ENCODE peak calls at places on chromosomes 2 and 18, in eight cellular contexts. J is HCT116, I is transverse colon, U is K562, Q is H1, A is breast epithelium, S is GM23338, T is GM12878. C is an unnamed sample. For H3K27me3, the result is how much of the 10 kb centered on the place peaks cover.

GRCh38 chr2:16257001-16257724 is 316.8 kb downstream of the MYCN start:
- DNase-seq in S (no peak), J (no peak), T (no peak), I (no peak), A (no peak), Q (no peak), U (no peak), C (no peak)

GRCh38 chr2:2320486-2321249 is 10.4 kb downstream of the MYT1L start:
- DNase-seq in J (no peak), A (no peak), Q (no peak), T (no peak), I (no peak), S (no peak), U (no peak), C (no peak)

GRCh38 chr2:62206024-62206423 is 10.1 kb downstream of the B3GNT2 start:
- DNase-seq in Q (no peak), A (no peak), U (no peak), I (no peak), T (no peak), J (no peak), S (no peak), C (no peak)

GRCh38 chr2:195535911-195536522 is 121.0 kb upstream of the SLC39A10 start:
- DNase-seq in J (no peak), T (peak), Q (no peak), U (peak), A (no peak), I (peak), S (no peak), C (peak)

GRCh38 chr2:229443869-229444268 is 172.8 kb upstream of the PID1 start:
- DNase-seq in U (no peak), J (no peak), A (no peak), S (no peak), Q (no peak), I (no peak), T (no peak), C (no peak)

GRCh38 chr2:44324971-44325426 is 36.3 kb downstream of the PREPL start:
- DNase-seq in U (peak), A (no peak), I (no peak), T (no peak), Q (no peak), S (no peak), J (no peak), C (no peak)

GRCh38 chr2:205675861-205676516 is 6.3 kb upstream of the NRP2 start:
- DNase-seq in T (no peak), U (peak), I (no peak), S (peak), Q (no peak), A (no peak), J (peak), C (peak)

GRCh38 chr2:40227200-40227599 is 224.7 kb downstream of the SLC8A1 start:
- DNase-seq in A (no peak), Q (no peak), S (no peak), U (no peak), J (no peak), I (no peak), T (no peak), C (no peak)

GRCh38 chr2:202071107-202071506 is 1.9 kb upstream of the KIAA2012 start:
- DNase-seq in A (no peak), J (no peak), I (no peak), T (no peak), U (no peak), S (no peak), Q (no peak), C (no peak)

GRCh38 chr18:79366177-79367094 is 29.3 kb upstream of the NFATC1 start:
- DNase-seq in I (no peak), U (no peak), J (no peak), T (no peak), S (no peak), Q (no peak), A (no peak), C (no peak)

GRCh38 chr2:128026422-128027277 is 1.2 kb downstream of the SAP130 start:
- DNase-seq in I (no peak), S (peak), U (no peak), J (no peak), T (no peak), A (no peak), Q (no peak), C (no peak)

GRCh38 chr18:10727477-10727876 is 201.7 kb downstream of the NAPG start:
- DNase-seq in I (no peak), A (no peak), T (no peak), Q (no peak), U (no peak), S (no peak), J (no peak), C (no peak)

GRCh38 chr2:173760553-173760952 is 204.6 kb downstream of the SP3 start:
- DNase-seq in U (no peak), A (no peak), T (no peak), I (no peak), Q (no peak), S (no peak), J (no peak), C (no peak)

GRCh38 chr2:159199751-159200465 is 86.6 kb downstream of the WDSUB1 start:
- DNase-seq in J (no peak), A (no peak), T (no peak), U (no peak), Q (no peak), S (no peak), I (no peak), C (no peak)

GRCh38 chr2:12928197-12928596 is 211.5 kb downstream of the TRIB2 start:
- DNase-seq in I (no peak), Q (no peak), T (no peak), J (no peak), A (no peak), S (no peak), U (peak), C (no peak)

GRCh38 chr2:229153946-229154345 is 117.1 kb downstream of the PID1 start:
- DNase-seq in T (no peak), I (no peak), J (no peak), U (no peak), Q (no peak), S (no peak), A (no peak), C (no peak)

GRCh38 chr18:62576858-62577512 is 54.2 kb downstream of the ZCCHC2 start:
- DNase-seq in S (no peak), A (no peak), I (no peak), Q (no peak), T (no peak), U (no peak), J (no peak), C (no peak)

GRCh38 chr18:25830787-25831186 is 259.6 kb downstream of the SS18 start:
- DNase-seq in S (no peak), I (no peak), A (no peak), U (no peak), T (no peak), Q (no peak), J (no peak), C (no peak)

GRCh38 chr18:38801640-38802039 is 1236.0 kb upstream of the CELF4 start:
- DNase-seq in S (peak), J (no peak), Q (no peak), T (no peak), U (no peak), A (no peak), I (no peak), C (no peak)

GRCh38 chr2:216742411-216742810 is 47.1 kb upstream of the IGFBP5 start:
- DNase-seq in T (no peak), A (no peak), Q (no peak), J (no peak), U (no peak), I (no peak), S (no peak), C (no peak)

GRCh38 chr2:188949046-188949818 is 24.9 kb upstream of the COL3A1 start:
- DNase-seq in I (no peak), A (no peak), Q (no peak), T (no peak), U (no peak), J (no peak), S (peak), C (no peak)

GRCh38 chr2:199804831-199805230 is 46.2 kb downstream of the FTCDNL1 start:
- DNase-seq in S (peak), A (no peak), U (no peak), T (no peak), I (no peak), Q (no peak), J (no peak), C (no peak)

GRCh38 chr2:1143129-1143528 is 192.5 kb downstream of the SNTG2 start:
- DNase-seq in J (no peak), S (no peak), Q (no peak), I (no peak), A (no peak), U (no peak), T (no peak), C (no peak)

GRCh38 chr2:109136542-109136941 is 7.5 kb downstream of the SH3RF3 start:
- DNase-seq in U (no peak), T (no peak), J (no peak), Q (no peak), I (no peak), S (no peak), A (no peak), C (no peak)

GRCh38 chr2:157261199-157261782 is 3.8 kb downstream of the GALNT5 start:
- DNase-seq in A (no peak), S (no peak), T (no peak), J (peak), U (peak), I (peak), Q (no peak), C (no peak)

GRCh38 chr2:5657216-5657615 is 35.0 kb upstream of the SOX11 start:
- DNase-seq in Q (no peak), J (no peak), U (no peak), S (no peak), I (no peak), A (no peak), T (no peak), C (no peak)

GRCh38 chr2:27832396-27832795 is 57.8 kb downstream of the RBKS start:
- DNase-seq in U (no peak), I (no peak), T (no peak), S (no peak), J (no peak), A (no peak), Q (no peak), C (no peak)

GRCh38 chr2:162795312-162795711 is 43.3 kb downstream of the KCNH7 start:
- DNase-seq in T (no peak), Q (no peak), A (no peak), I (peak), J (no peak), S (peak), U (no peak), C (no peak)

GRCh38 chr2:232966122-232966521 is 46.9 kb downstream of the NGEF start:
- DNase-seq in S (peak), I (no peak), T (no peak), J (no peak), A (no peak), U (no peak), Q (peak), C (no peak)

GRCh38 chr2:20132990-20133535 is 81.6 kb upstream of the LAPTM4A start:
- DNase-seq in Q (no peak), A (no peak), S (no peak), I (no peak), J (no peak), U (no peak), T (no peak), C (no peak)

GRCh38 chr2:241680827-241681599 is 5.6 kb downstream of the DTYMK start:
- DNase-seq in S (no peak), A (no peak), U (no peak), J (no peak), Q (no peak), T (no peak), I (no peak), C (no peak)

GRCh38 chr2:32452338-32453064 is 95.7 kb downstream of the BIRC6 start:
- DNase-seq in U (no peak), J (no peak), I (no peak), T (no peak), Q (no peak), S (no peak), A (no peak), C (no peak)

GRCh38 chr2:106282816-106283215 is 88.7 kb upstream of the UXS1 start:
- DNase-seq in U (no peak), A (no peak), T (no peak), Q (no peak), J (no peak), I (no peak), S (no peak), C (no peak)

GRCh38 chr2:106280653-106281202 is 86.6 kb upstream of the UXS1 start:
- DNase-seq in A (no peak), U (no peak), S (peak), J (no peak), T (no peak), Q (no peak), I (no peak), C (no peak)

GRCh38 chr2:106277426-106277825 is 83.3 kb upstream of the UXS1 start:
- DNase-seq in I (no peak), U (no peak), S (no peak), A (no peak), Q (no peak), J (no peak), T (no peak), C (no peak)

GRCh38 chr2:106278477-106278876 is 84.4 kb upstream of the UXS1 start:
- DNase-seq in U (no peak), S (no peak), I (no peak), Q (no peak), T (no peak), A (no peak), J (no peak), C (no peak)

DNA sequence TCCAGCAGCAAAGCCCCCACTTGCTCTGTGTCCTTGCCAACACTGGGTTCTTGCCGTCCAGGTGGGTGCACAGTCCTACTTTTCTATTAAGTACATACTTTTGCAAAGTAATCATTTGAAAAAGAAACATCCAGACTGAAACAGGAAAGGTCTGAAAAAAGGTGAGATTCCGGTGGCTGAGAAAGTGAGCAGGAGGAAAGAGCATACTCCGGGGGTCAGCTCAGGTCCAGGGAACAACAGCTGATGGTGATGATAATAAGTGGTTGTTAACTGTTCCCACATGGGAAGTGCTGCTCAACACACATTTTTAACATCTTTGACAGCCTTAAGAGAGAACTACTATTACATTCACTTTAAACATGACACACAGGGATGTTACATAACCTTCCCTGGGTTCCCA is 86.1 kb upstream of the UXS1 start:
- DNase-seq in U (no peak), I (no peak), J (no peak), S (no peak), A (no peak), Q (no peak), T (no peak), C (no peak)
- H3K27me3 ChIP-seq in U (half or more), I (under half), J (under half), S (under half), A (under half), Q (under half), T (under half), C (under half)

GRCh38 chr2:182666674-182667320 is 49.3 kb upstream of the DNAJC10 start:
- DNase-seq in S (peak), T (no peak), A (no peak), J (peak), Q (no peak), U (peak), I (no peak), C (peak)
- TF ChIP-seq CTCF in S (peak), T (peak), A (peak), J (peak), Q (no peak), U (peak), I (peak), C (peak)

GRCh38 chr18:50307738-50308470 is 20.4 kb upstream of the CXXC1 start:
- DNase-seq in Q (peak), A (peak), T (peak), I (peak), U (peak), J (no peak), S (peak), C (peak)
- TF ChIP-seq POLR2AphosphoS5 in Q (no peak), A (peak), T (no peak), I (no peak), U (no peak), J (no peak), S (no peak), C (peak)

GRCh38 chr2:152098033-152098797 is 629 bp downstream of the CACNB4 start:
- DNase-seq in J (no peak), S (peak), Q (no peak), U (no peak), T (no peak), I (peak), A (no peak), C (no peak)
- H3K27me3 ChIP-seq in J (under half), S (half or more), Q (under half), U (half or more), T (under half), I (half or more), A (under half), C (under half)

C was measured in HL-60.